ENCODE peak calls at places on chromosomes 4 and X, in nine cellular contexts. R is HCT116, W is fibroblast of lung, T is NT2/D1, I is mesenchymal stem cell, Q is neural progenitor cell, X is Karpas-422, M is neuronal stem cell, S is H9. A is an unnamed sample.

GRCh38 chr4:128782076-128782715 is 27.3 kb upstream of the JADE1 start:
- DNase-seq in T (no peak), W (peak; percentile 61), M (no peak), S (no peak), I (no peak), Q (peak; percentile 24), R (peak; percentile 18), X (peak; percentile 60), A (no peak)

GRCh38 chr4:72983706-72984105 is 85.8 kb downstream of the COX18 start:
- DNase-seq in I (no peak), W (no peak), R (no peak), T (no peak), M (no peak), X (no peak), Q (no peak), S (no peak), A (no peak)

GRCh38 chr4:105859233-105859632 is 36.0 kb upstream of the NPNT start:
- DNase-seq in S (no peak), R (peak; percentile 26), I (peak; percentile 87), Q (no peak), M (no peak), W (peak; percentile 65), T (no peak), X (no peak), A (no peak)

GRCh38 chrX:3326721-3327120 is 19.7 kb downstream of the MXRA5 start:
- DNase-seq in W (no peak), X (no peak), R (no peak), Q (no peak), T (no peak), S (no peak), I (peak; percentile 31), M (no peak), A (no peak)

GRCh38 chr4:116180056-116180690 is 905.2 kb downstream of the TRAM1L1 start:
- DNase-seq in M (peak; percentile 4), T (no peak), Q (peak; percentile 17), I (peak; percentile 69), W (no peak), R (peak; percentile 10), S (no peak), X (peak; percentile 45), A (no peak)

GRCh38 chrX:68841251-68842049 is 12.6 kb downstream of the EFNB1 start:
- DNase-seq in X (no peak), S (no peak), Q (no peak), T (no peak), R (no peak), I (no peak), W (no peak), M (no peak), A (no peak)

GRCh38 chr4:38268837-38269236 is 308.6 kb downstream of the PTTG2 start:
- DNase-seq in S (no peak), Q (no peak), R (no peak), X (no peak), W (no peak), I (no peak), T (no peak), M (no peak), A (no peak)

GRCh38 chr4:43242611-43243010 is 350.1 kb downstream of the GRXCR1 start:
- DNase-seq in M (no peak), X (no peak), W (peak; percentile 90), R (no peak), Q (no peak), S (no peak), T (no peak), I (peak; percentile 14), A (no peak)

GRCh38 chr4:24897639-24898038 is 15.2 kb downstream of the CCDC149 start:
- DNase-seq in W (no peak), S (no peak), T (no peak), R (no peak), Q (no peak), I (no peak), M (no peak), X (no peak), A (no peak)

GRCh38 chr4:133188433-133189175 is 39.5 kb downstream of the PCDH10 start:
- DNase-seq in X (no peak), Q (no peak), I (peak; percentile 7), M (no peak), R (no peak), T (no peak), S (no peak), W (no peak), A (no peak)

GRCh38 chr4:10853196-10853595 is 168.6 kb upstream of the CLNK start:
- DNase-seq in R (no peak), S (no peak), Q (no peak), M (no peak), I (no peak), T (no peak), X (no peak), W (no peak), A (no peak)

GRCh38 chr4:139011220-139011950 is 4.2 kb upstream of the NOCT start:
- DNase-seq in I (no peak), T (no peak), S (no peak), X (no peak), R (no peak), Q (no peak), W (no peak), M (no peak), A (no peak)

GRCh38 chr4:88938138-88938537 is 118.8 kb downstream of the FAM13A start:
- DNase-seq in Q (no peak), W (peak; percentile 94), T (no peak), I (peak; percentile 91), R (no peak), X (no peak), M (no peak), S (no peak), A (peak; percentile 26)

GRCh38 chr4:113732-114131 is 10.6 kb upstream of the ZNF718 start:
- DNase-seq in X (no peak), R (no peak), M (no peak), T (no peak), W (no peak), S (no peak), I (no peak), Q (no peak), A (no peak)

GRCh38 chr4:112771-113170 is 11.5 kb upstream of the ZNF718 start:
- DNase-seq in X (no peak), I (no peak), Q (no peak), R (no peak), M (no peak), S (no peak), T (no peak), W (no peak), A (no peak)

GRCh38 chr4:107083-107443 is 17.2 kb upstream of the ZNF718 start:
- DNase-seq in W (no peak), M (no peak), I (no peak), X (no peak), Q (no peak), T (no peak), R (no peak), S (no peak), A (no peak)

GRCh38 chr4:107444-108429 is 16.6 kb upstream of the ZNF718 start:
- DNase-seq in W (no peak), M (no peak), I (no peak), T (no peak), R (no peak), S (no peak), Q (no peak), X (no peak), A (no peak)
- H3K9me3 ChIP-seq in W (peaks cover 2% of the 10 kb centered on the region), M (peaks cover 19% of the 10 kb centered on the region), I (peaks cover 86% of the 10 kb centered on the region), T (peaks cover 17% of the 10 kb centered on the region), R (peaks cover 5% of the 10 kb centered on the region), S (peaks cover 21% of the 10 kb centered on the region), Q (peaks cover 8% of the 10 kb centered on the region), X (no peaks in the 10 kb centered on the region), A (peaks cover 14% of the 10 kb centered on the region)

GRCh38 chrX:20218809-20219505 is 47.8 kb downstream of the RPS6KA3 start:
- DNase-seq in S (no peak), W (no peak), T (no peak), M (no peak), I (peak; percentile 21), R (no peak), Q (peak; percentile 3), X (no peak), A (no peak)
- H3K9ac ChIP-seq in S (no peak overlapping the region), W (no peak overlapping the region), T (no peak overlapping the region), M (no peak overlapping the region), I (peak overlapping the region; percentile 48), R (no peak overlapping the region), Q (no peak overlapping the region), X (no peak overlapping the region), A (no peak overlapping the region)

DNA sequence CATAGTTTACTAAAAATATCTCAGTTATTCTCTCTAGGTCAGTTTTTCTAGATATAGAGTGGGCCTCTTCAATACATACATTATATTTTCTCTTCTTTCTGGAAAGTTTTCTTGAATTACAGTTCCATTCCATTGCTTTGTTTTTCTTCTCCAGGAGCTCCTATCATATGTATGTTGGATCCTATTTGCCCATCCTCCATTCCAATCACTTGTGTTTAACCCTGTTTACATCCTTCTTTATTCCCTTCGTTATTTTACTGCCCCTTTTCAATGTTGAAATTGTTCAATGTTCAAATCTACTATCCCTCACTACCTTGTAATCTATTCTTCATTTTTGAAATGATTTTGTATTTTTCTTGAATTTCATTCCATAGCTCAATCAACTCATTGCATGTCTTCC is 97.4 kb downstream of the IRF2 start:
- DNase-seq in I (no peak), S (no peak), W (no peak), M (no peak), X (no peak), T (no peak), R (no peak), Q (no peak), A (no peak)
- H3K9me3 ChIP-seq in I (no peaks in the 10 kb centered on the region), S (no peaks in the 10 kb centered on the region), W (no peaks in the 10 kb centered on the region), M (no peaks in the 10 kb centered on the region), X (no peaks in the 10 kb centered on the region), T (no peaks in the 10 kb centered on the region), R (no peaks in the 10 kb centered on the region), Q (no peaks in the 10 kb centered on the region), A (no peaks in the 10 kb centered on the region)

GRCh38 chrX:56788229-56788628 is 59.2 kb downstream of the NBDY start:
- DNase-seq in X (peak; percentile 41), Q (no peak), I (no peak), W (no peak), S (no peak), T (no peak), R (no peak), M (no peak), A (no peak)

GRCh38 chrX:56786889-56787733 is 58.1 kb downstream of the NBDY start:
- DNase-seq in X (no peak), R (no peak), T (no peak), S (no peak), M (no peak), Q (no peak), W (no peak), I (no peak), A (no peak)

GRCh38 chrX:56787734-56788152 is 58.7 kb downstream of the NBDY start:
- DNase-seq in M (no peak), X (no peak), R (no peak), I (no peak), S (no peak), Q (peak; percentile 1), T (no peak), W (no peak), A (no peak)

GRCh38 chrX:56789518-56790070 is 60.6 kb downstream of the NBDY start:
- DNase-seq in I (no peak), S (no peak), Q (peak; percentile 0), R (no peak), M (no peak), X (no peak), W (no peak), T (no peak), A (no peak)

DNA sequence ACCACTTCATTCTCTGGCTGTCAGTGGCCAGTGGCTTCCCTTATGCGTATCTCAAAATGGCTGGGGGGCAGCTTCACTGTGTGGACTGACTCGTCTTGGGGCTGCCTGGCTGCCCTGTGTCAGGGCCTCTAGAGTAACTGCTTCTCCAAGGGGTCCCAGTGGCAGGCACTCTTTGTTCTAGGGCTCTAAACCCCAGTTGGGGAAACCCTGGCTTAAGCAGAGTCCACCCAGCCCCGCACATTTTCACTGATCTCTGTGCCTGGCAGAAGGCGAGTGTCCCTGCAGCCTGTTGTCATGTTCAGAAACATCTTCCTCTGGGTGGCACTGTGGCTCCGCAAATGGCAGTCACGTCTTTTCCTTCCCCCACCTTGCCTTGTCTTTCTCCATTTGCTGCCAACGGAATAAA is 59.7 kb downstream of the NBDY start:
- DNase-seq in W (no peak), Q (no peak), M (no peak), X (no peak), S (no peak), R (no peak), T (no peak), I (no peak), A (no peak)
- H3K9ac ChIP-seq in W (no peak overlapping the region), Q (no peak overlapping the region), M (no peak overlapping the region), X (no peak overlapping the region), S (no peak overlapping the region), R (no peak overlapping the region), T (no peak overlapping the region), I (peak overlapping the region; percentile 33), A (no peak overlapping the region)

A was measured in keratinocyte.